ENCODE peak calls at places on chromosomes 11 and 22, in five cellular contexts. G, B, D, L and H are unnamed samples.

GRCh38 chr22:38870312-38870741 is 1.7 kb downstream of the CBX6 start:
- DNase-seq in B (peak), L (peak), D (peak), G (peak), H (peak)

GRCh38 chr11:64341429-64341828 is 1.4 kb downstream of the CCDC88B start:
- DNase-seq in D (no peak), G (no peak), B (no peak), L (no peak), H (no peak)

GRCh38 chr11:1153105-1153950 is 4.4 kb upstream of the MUC5AC start:
- DNase-seq in D (peak), G (no peak), B (no peak), L (no peak), H (peak)

GRCh38 chr11:41431784-41432183 is 27.7 kb downstream of the LRRC4C start:
- DNase-seq in B (no peak), D (no peak), L (no peak), G (peak), H (no peak)

GRCh38 chr11:122422707-122423106 is 232.8 kb upstream of the UBASH3B start:
- DNase-seq in D (peak), B (no peak), G (no peak), L (no peak), H (no peak)

GRCh38 chr11:64801591-64802369 is 1.2 kb downstream of the MAP4K2 start:
- DNase-seq in L (no peak), B (no peak), D (no peak), G (no peak), H (no peak)

GRCh38 chr22:49671331-49672012 is 156.2 kb downstream of the BRD1 start:
- DNase-seq in G (no peak), B (no peak), D (no peak), L (no peak), H (no peak)

GRCh38 chr11:84261707-84262106 is 975.5 kb upstream of the CCDC90B start:
- DNase-seq in G (peak), B (no peak), L (no peak), D (no peak), H (peak)

GRCh38 chr11:132595711-132596111 is 936.6 kb downstream of the OPCML start:
- DNase-seq in L (no peak), D (peak), G (peak), B (no peak), H (no peak)

GRCh38 chr11:68354181-68354872 is 41.9 kb downstream of the LRP5 start:
- DNase-seq in L (peak), D (peak), G (no peak), B (peak), H (peak)

GRCh38 chr11:2459016-2459725 is 14.4 kb downstream of the KCNQ1 start:
- DNase-seq in L (no peak), G (no peak), B (no peak), D (no peak), H (peak)